ENCODE peak calls at places on chromosome 11, in nine cellular contexts. D is fibroblast of lung, T is breast epithelium, C is tibial artery, L is body of pancreas, Y is pancreas, E is lower lobe of right lung, I is neural progenitor cell, V is cardiac fibroblast. P is an unnamed sample.

GRCh38 chr11:72821221-72821919 is 7.2 kb downstream of the ATG16L2 start:
- DNase-seq in D (no peak), T (no peak), C (no peak), L (peak), Y (no peak), E (no peak), I (no peak), V (no peak), P (no peak)

GRCh38 chr11:77410076-77410827 is 63.6 kb downstream of the PAK1 start:
- DNase-seq in D (no peak), T (no peak), C (no peak), L (no peak), Y (no peak), E (no peak), I (no peak), V (no peak), P (no peak)

GRCh38 chr11:62806611-62807121 is 1.4 kb upstream of the NXF1 start:
- DNase-seq in D (peak), T (no peak), C (peak), L (peak), Y (no peak), E (peak), I (no peak), V (peak), P (peak)

GRCh38 chr11:128501576-128502549 is 85.5 kb downstream of the ETS1 start:
- DNase-seq in D (no peak), T (no peak), C (no peak), L (peak), Y (no peak), E (no peak), I (peak), V (peak), P (peak)

GRCh38 chr11:112162761-112163669 is 879 bp downstream of the IL18 start:
- DNase-seq in D (peak), T (no peak), C (no peak), L (no peak), Y (no peak), E (no peak), I (no peak), V (peak), P (peak)

GRCh38 chr11:3121416-3121815 is 43.7 kb downstream of the OSBPL5 start:
- DNase-seq in D (no peak), T (peak), C (peak), L (no peak), Y (peak), E (peak), I (no peak), V (no peak), P (no peak)

GRCh38 chr11:47204633-47204989 is 10.2 kb upstream of the DDB2 start:
- DNase-seq in D (peak), T (no peak), C (no peak), L (no peak), Y (no peak), E (no peak), I (no peak), V (peak), P (peak)

GRCh38 chr11:30666817-30667216 is 80.7 kb upstream of the MPPED2 start:
- DNase-seq in D (no peak), T (no peak), C (no peak), L (no peak), Y (no peak), E (no peak), I (no peak), V (no peak), P (no peak)

GRCh38 chr11:101127348-101127698 is 2.3 kb downstream of the PGR start:
- DNase-seq in D (peak), T (peak), C (peak), L (peak), Y (peak), E (peak), I (peak), V (no peak), P (peak)

GRCh38 chr11:126477526-126478275 is 122.2 kb downstream of the ST3GAL4 start:
- DNase-seq in D (no peak), T (no peak), C (no peak), L (no peak), Y (no peak), E (no peak), I (no peak), V (no peak), P (no peak)

GRCh38 chr11:12765428-12765827 is 91.2 kb downstream of the TEAD1 start:
- DNase-seq in D (peak), T (no peak), C (no peak), L (peak), Y (no peak), E (no peak), I (no peak), V (peak), P (peak)

GRCh38 chr11:126817096-126817495 is 183.5 kb downstream of the KIRREL3 start:
- DNase-seq in D (no peak), T (no peak), C (no peak), L (no peak), Y (no peak), E (no peak), I (no peak), V (peak), P (no peak)

GRCh38 chr11:74279256-74279655 is 32.2 kb downstream of the P4HA3 start:
- DNase-seq in D (peak), T (no peak), C (no peak), L (no peak), Y (no peak), E (no peak), I (no peak), V (no peak), P (no peak)

GRCh38 chr11:105151936-105152554 is 12.5 kb upstream of the CARD18 start:
- DNase-seq in D (peak), T (no peak), C (no peak), L (no peak), Y (no peak), E (no peak), I (no peak), V (peak), P (peak)

GRCh38 chr11:2671748-2672147 is 28.0 kb downstream of the KCNQ1OT1 start:
- DNase-seq in D (no peak), T (peak), C (no peak), L (peak), Y (peak), E (no peak), I (no peak), V (no peak), P (no peak)

GRCh38 chr11:27055065-27055682 is 14.6 kb downstream of the BBOX1 start:
- DNase-seq in D (peak), T (no peak), C (no peak), L (no peak), Y (no peak), E (no peak), I (no peak), V (peak), P (peak)

GRCh38 chr11:23704183-23704582 is 792.7 kb upstream of the LUZP2 start:
- DNase-seq in D (no peak), T (no peak), C (no peak), L (no peak), Y (no peak), E (no peak), I (no peak), V (no peak), P (no peak)

GRCh38 chr11:122305426-122305825 is 189.4 kb upstream of the BLID start:
- DNase-seq in D (no peak), T (no peak), C (no peak), L (no peak), Y (no peak), E (no peak), I (no peak), V (no peak), P (no peak)

GRCh38 chr11:8365542-8365941 is 101.9 kb upstream of the LMO1 start:
- DNase-seq in D (no peak), T (no peak), C (no peak), L (no peak), Y (no peak), E (no peak), I (no peak), V (no peak), P (no peak)

GRCh38 chr11:65766535-65766934 is 14.2 kb downstream of the AP5B1 start:
- DNase-seq in D (peak), T (no peak), C (no peak), L (no peak), Y (no peak), E (no peak), I (no peak), V (peak), P (peak)

GRCh38 chr11:71936825-71937224 is 8.0 kb downstream of the RNF121 start:
- DNase-seq in D (peak), T (no peak), C (no peak), L (no peak), Y (no peak), E (no peak), I (no peak), V (peak), P (peak)

GRCh38 chr11:112856591-112856990 is 104.6 kb upstream of the NCAM1 start:
- DNase-seq in D (no peak), T (no peak), C (no peak), L (no peak), Y (no peak), E (no peak), I (no peak), V (no peak), P (no peak)

GRCh38 chr11:70498976-70499801 is 100.9 kb downstream of the CTTN start:
- DNase-seq in D (no peak), T (no peak), C (no peak), L (no peak), Y (no peak), E (peak), I (no peak), V (no peak), P (no peak)

GRCh38 chr11:81989093-81989492 is 744.6 kb downstream of the FAM181B start:
- DNase-seq in D (peak), T (no peak), C (no peak), L (no peak), Y (no peak), E (no peak), I (no peak), V (peak), P (peak)

GRCh38 chr11:60842688-60843605 is 1.0 kb downstream of the CCDC86 start:
- DNase-seq in D (no peak), T (no peak), C (no peak), L (no peak), Y (no peak), E (no peak), I (no peak), V (peak), P (peak)
- H3K4me3 ChIP-seq in D (peak), T (peak), C (peak), L (peak), Y (peak), E (peak), I (peak), V (peak), P (peak)

DNA sequence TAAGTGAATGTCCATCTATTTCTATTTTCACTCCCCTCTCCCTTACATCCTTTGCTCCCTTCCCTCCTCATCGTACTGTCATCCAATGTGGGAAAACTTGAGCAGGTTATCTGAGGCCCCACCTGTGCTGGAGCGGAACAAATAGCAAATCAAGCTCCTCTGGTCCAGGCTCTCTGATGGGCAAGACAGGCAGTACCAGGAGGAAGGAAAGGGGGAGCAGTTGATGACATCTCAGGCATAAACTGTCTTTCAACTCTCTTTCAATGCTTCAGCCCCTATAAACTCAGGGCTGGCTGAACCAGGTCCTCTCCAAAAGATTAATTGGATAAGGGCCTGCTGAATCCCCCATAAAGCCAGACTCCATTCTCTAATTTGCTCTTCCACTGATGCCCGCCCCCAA is 1.5 kb upstream of the CCKBR start:
- DNase-seq in D (no peak), T (no peak), C (no peak), L (no peak), Y (no peak), E (no peak), I (peak), V (no peak), P (no peak)
- TF ChIP-seq CTCF in D (no peak), T (no peak), C (no peak), L (no peak), Y (no peak), E (no peak), I (peak), V (no peak), P (no peak)

GRCh38 chr11:83681045-83681781 is 395.0 kb upstream of the CCDC90B start:
- DNase-seq in D (no peak), T (no peak), C (no peak), L (no peak), Y (no peak), E (no peak), I (peak), V (no peak), P (no peak)
- H3K4me3 ChIP-seq in D (peak), T (peak), C (peak), L (no peak), Y (peak), E (peak), I (peak), V (no peak), P (no peak)

DNA sequence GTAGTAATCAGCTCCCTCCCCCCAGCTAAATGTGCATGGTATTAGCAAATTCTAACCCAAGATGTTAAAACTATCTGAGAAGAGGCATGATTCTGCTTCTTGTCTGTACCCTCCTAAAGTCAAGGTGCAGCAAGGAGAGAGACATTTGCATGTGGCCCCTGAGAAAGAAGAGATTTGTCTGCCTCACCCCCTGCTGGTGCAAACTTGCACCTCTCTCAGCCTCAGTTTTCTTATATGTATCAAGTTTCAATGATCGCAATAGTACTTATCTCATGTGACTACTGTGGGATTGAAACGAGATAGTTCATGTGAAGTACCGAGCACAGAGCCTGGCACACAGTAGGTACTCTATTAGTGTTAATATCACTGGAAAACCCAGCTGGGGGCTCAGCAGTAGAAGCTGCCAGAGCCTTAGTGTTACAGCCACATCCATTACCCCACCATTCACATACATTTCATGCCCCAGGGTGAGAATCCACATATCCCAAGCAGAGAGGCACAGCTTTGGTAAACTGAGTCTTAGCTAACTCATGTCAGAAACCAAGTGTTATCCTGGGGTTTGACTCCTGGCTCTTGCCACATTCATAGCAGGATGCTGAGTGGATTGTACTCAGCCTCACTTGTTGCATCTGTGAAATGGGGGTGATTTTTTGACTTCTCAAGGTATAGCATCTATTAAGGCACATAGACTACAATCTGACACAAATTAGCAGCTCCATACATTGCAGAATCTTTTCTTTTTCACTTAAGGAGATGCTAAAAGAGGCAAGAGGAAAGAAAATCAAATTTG is 24.9 kb downstream of the CD44 start:
- DNase-seq in D (no peak), T (no peak), C (no peak), L (no peak), Y (no peak), E (no peak), I (no peak), V (no peak), P (no peak)
- TF ChIP-seq CTCF in D (peak), T (no peak), C (peak), L (no peak), Y (no peak), E (peak), I (no peak), V (peak), P (peak)

GRCh38 chr11:16114978-16115871 is 241.1 kb downstream of the SOX6 start:
- DNase-seq in D (no peak), T (no peak), C (no peak), L (no peak), Y (no peak), E (no peak), I (no peak), V (no peak), P (no peak)

GRCh38 chr11:16114451-16114850 is 241.9 kb downstream of the SOX6 start:
- DNase-seq in D (no peak), T (no peak), C (no peak), L (no peak), Y (no peak), E (no peak), I (no peak), V (no peak), P (no peak)

GRCh38 chr11:16111690-16112089 is 244.7 kb downstream of the SOX6 start:
- DNase-seq in D (no peak), T (no peak), C (no peak), L (no peak), Y (no peak), E (no peak), I (peak), V (no peak), P (no peak)

DNA sequence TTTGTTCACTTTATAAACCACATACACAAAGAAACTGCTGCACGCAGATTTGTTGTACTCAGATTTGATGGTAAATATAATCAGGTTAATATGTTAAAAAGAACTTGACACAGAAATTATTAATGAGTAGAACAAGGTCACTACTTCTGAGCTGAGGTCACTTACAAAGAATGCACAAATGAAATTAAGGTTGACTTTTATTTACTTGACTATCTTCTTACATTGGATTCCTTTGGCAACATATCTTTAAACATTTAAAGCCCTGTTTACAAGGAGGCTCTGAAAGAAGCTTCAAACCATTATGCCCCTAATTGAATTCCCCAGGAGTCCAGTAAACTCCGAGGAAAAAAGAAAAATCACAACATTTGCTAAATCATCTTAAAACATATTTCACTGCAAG is 245.5 kb downstream of the SOX6 start:
- DNase-seq in D (no peak), T (no peak), C (no peak), L (no peak), Y (no peak), E (no peak), I (peak), V (no peak), P (peak)
- H3K4me3 ChIP-seq in D (no peak), T (no peak), C (no peak), L (no peak), Y (no peak), E (no peak), I (peak), V (no peak), P (no peak)

DNA sequence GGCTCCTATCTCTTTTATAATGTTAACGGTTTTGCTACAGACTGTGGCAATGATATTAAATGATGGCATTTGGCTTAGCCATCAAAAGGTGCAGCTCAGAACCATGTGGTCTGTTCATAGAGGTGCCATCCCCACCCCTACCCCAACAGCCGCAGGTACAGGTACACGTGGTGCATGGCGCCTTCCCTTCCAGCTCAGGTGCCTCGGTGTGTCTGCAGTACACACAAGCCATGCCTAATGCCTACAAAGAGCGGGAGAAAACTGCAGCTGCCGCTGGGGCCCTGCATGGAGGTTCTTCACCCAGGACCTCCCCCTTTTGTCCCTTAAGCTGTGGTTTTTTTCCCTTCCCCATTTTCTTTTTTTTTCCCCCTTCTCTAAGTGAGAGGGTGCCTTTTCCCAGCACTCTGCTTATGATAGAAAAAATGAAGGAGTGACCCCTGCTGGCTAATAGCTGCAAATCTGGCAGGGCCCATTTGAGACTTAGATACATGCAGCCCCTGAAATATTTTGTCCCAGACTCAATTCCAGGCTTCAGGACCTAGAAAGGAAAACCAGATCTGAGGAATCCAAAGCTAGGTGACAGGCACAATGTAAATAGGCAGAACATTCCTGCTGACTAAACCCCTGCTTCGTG is 6.5 kb downstream of the OR52M1 start:
- DNase-seq in D (no peak), T (no peak), C (no peak), L (no peak), Y (no peak), E (no peak), I (peak), V (peak), P (peak)
- TF ChIP-seq CTCF in D (peak), T (no peak), C (no peak), L (no peak), Y (no peak), E (peak), I (peak), V (peak), P (peak)

GRCh38 chr11:131178020-131178419 is 192.4 kb upstream of the NTM start:
- DNase-seq in D (no peak), T (no peak), C (no peak), L (no peak), Y (no peak), E (no peak), I (no peak), V (no peak), P (no peak)
- H3K4me3 ChIP-seq in D (no peak), T (no peak), C (no peak), L (no peak), Y (no peak), E (no peak), I (no peak), V (no peak), P (no peak)

P was measured in fibroblast of villous mesenchyme.